ENCODE peak calls at places on chromosomes 5 and 9, in eight cellular contexts. One of them, this sample, is unnamed.

GRCh38 chr9:14096182-14096922 is 217.6 kb downstream of the NFIB start:
- DNase-seq in mammary epithelial cell: peak
- DNase-seq in KG1: no peak
- DNase-seq in EL: peak
- DNase-seq in stimulated activated CD8-positive, alpha-beta memory T cell treated with anti-CD3 and anti-CD28 coated beads, Interleukin-7, amount 100 ng/mL, for 48 hours: no peak
- DNase-seq in activated CD8-positive, alpha-beta T cell treated with anti-CD3 and anti-CD28 coated beads for 36 hours: no peak
- DNase-seq in AG08395: no peak
- DNase-seq in neural crest cell: no peak
- DNase-seq in this sample: peak

GRCh38 chr9:15272377-15272928 is 34.6 kb downstream of the TTC39B start:
- DNase-seq in mammary epithelial cell: no peak
- DNase-seq in KG1: no peak
- DNase-seq in EL: no peak
- DNase-seq in stimulated activated CD8-positive, alpha-beta memory T cell treated with anti-CD3 and anti-CD28 coated beads, Interleukin-7, amount 100 ng/mL, for 48 hours: no peak
- DNase-seq in activated CD8-positive, alpha-beta T cell treated with anti-CD3 and anti-CD28 coated beads for 36 hours: no peak
- DNase-seq in AG08395: no peak
- DNase-seq in neural crest cell: no peak
- DNase-seq in this sample: no peak

GRCh38 chr5:15383469-15383868 is 116.5 kb upstream of the FBXL7 start:
- DNase-seq in mammary epithelial cell: no peak
- DNase-seq in KG1: no peak
- DNase-seq in EL: peak
- DNase-seq in stimulated activated CD8-positive, alpha-beta memory T cell treated with anti-CD3 and anti-CD28 coated beads, Interleukin-7, amount 100 ng/mL, for 48 hours: no peak
- DNase-seq in activated CD8-positive, alpha-beta T cell treated with anti-CD3 and anti-CD28 coated beads for 36 hours: no peak
- DNase-seq in AG08395: peak
- DNase-seq in neural crest cell: no peak
- DNase-seq in this sample: peak

GRCh38 chr5:83586874-83587776 is 115.6 kb downstream of the VCAN start:
- DNase-seq in mammary epithelial cell: no peak
- DNase-seq in KG1: no peak
- DNase-seq in EL: no peak
- DNase-seq in stimulated activated CD8-positive, alpha-beta memory T cell treated with anti-CD3 and anti-CD28 coated beads, Interleukin-7, amount 100 ng/mL, for 48 hours: no peak
- DNase-seq in activated CD8-positive, alpha-beta T cell treated with anti-CD3 and anti-CD28 coated beads for 36 hours: no peak
- DNase-seq in AG08395: no peak
- DNase-seq in neural crest cell: no peak
- DNase-seq in this sample: no peak

GRCh38 chr9:6667633-6668280 is 22.2 kb upstream of the GLDC start:
- DNase-seq in mammary epithelial cell: no peak
- DNase-seq in KG1: peak
- DNase-seq in EL: peak
- DNase-seq in stimulated activated CD8-positive, alpha-beta memory T cell treated with anti-CD3 and anti-CD28 coated beads, Interleukin-7, amount 100 ng/mL, for 48 hours: no peak
- DNase-seq in activated CD8-positive, alpha-beta T cell treated with anti-CD3 and anti-CD28 coated beads for 36 hours: no peak
- DNase-seq in AG08395: peak
- DNase-seq in neural crest cell: no peak
- DNase-seq in this sample: peak

GRCh38 chr5:54243483-54244080 is 66.8 kb downstream of the ARL15 start:
- DNase-seq in mammary epithelial cell: peak
- DNase-seq in KG1: peak
- DNase-seq in EL: peak
- DNase-seq in stimulated activated CD8-positive, alpha-beta memory T cell treated with anti-CD3 and anti-CD28 coated beads, Interleukin-7, amount 100 ng/mL, for 48 hours: no peak
- DNase-seq in activated CD8-positive, alpha-beta T cell treated with anti-CD3 and anti-CD28 coated beads for 36 hours: peak
- DNase-seq in AG08395: peak
- DNase-seq in neural crest cell: peak
- DNase-seq in this sample: no peak

GRCh38 chr5:52356311-52356918 is 431.3 kb upstream of the ITGA1 start:
- DNase-seq in mammary epithelial cell: no peak
- DNase-seq in KG1: no peak
- DNase-seq in EL: peak
- DNase-seq in stimulated activated CD8-positive, alpha-beta memory T cell treated with anti-CD3 and anti-CD28 coated beads, Interleukin-7, amount 100 ng/mL, for 48 hours: no peak
- DNase-seq in activated CD8-positive, alpha-beta T cell treated with anti-CD3 and anti-CD28 coated beads for 36 hours: no peak
- DNase-seq in AG08395: no peak
- DNase-seq in neural crest cell: no peak
- DNase-seq in this sample: no peak

GRCh38 chr5:106241409-106241808 is 1429.3 kb downstream of the EFNA5 start:
- DNase-seq in mammary epithelial cell: no peak
- DNase-seq in KG1: no peak
- DNase-seq in EL: no peak
- DNase-seq in stimulated activated CD8-positive, alpha-beta memory T cell treated with anti-CD3 and anti-CD28 coated beads, Interleukin-7, amount 100 ng/mL, for 48 hours: no peak
- DNase-seq in activated CD8-positive, alpha-beta T cell treated with anti-CD3 and anti-CD28 coated beads for 36 hours: no peak
- DNase-seq in AG08395: no peak
- DNase-seq in neural crest cell: no peak
- DNase-seq in this sample: no peak

GRCh38 chr5:90569084-90569483 is 10.5 kb downstream of the ADGRV1 start:
- DNase-seq in mammary epithelial cell: no peak
- DNase-seq in KG1: no peak
- DNase-seq in EL: no peak
- DNase-seq in stimulated activated CD8-positive, alpha-beta memory T cell treated with anti-CD3 and anti-CD28 coated beads, Interleukin-7, amount 100 ng/mL, for 48 hours: no peak
- DNase-seq in activated CD8-positive, alpha-beta T cell treated with anti-CD3 and anti-CD28 coated beads for 36 hours: no peak
- DNase-seq in AG08395: no peak
- DNase-seq in neural crest cell: no peak
- DNase-seq in this sample: no peak

GRCh38 chr5:22787398-22787797 is 65.7 kb downstream of the CDH12 start:
- DNase-seq in mammary epithelial cell: no peak
- DNase-seq in KG1: no peak
- DNase-seq in EL: no peak
- DNase-seq in stimulated activated CD8-positive, alpha-beta memory T cell treated with anti-CD3 and anti-CD28 coated beads, Interleukin-7, amount 100 ng/mL, for 48 hours: no peak
- DNase-seq in activated CD8-positive, alpha-beta T cell treated with anti-CD3 and anti-CD28 coated beads for 36 hours: no peak
- DNase-seq in AG08395: no peak
- DNase-seq in neural crest cell: no peak
- DNase-seq in this sample: no peak

GRCh38 chr5:77990020-77990419 is 213.9 kb upstream of the TBCA start:
- DNase-seq in mammary epithelial cell: no peak
- DNase-seq in KG1: no peak
- DNase-seq in EL: no peak
- DNase-seq in stimulated activated CD8-positive, alpha-beta memory T cell treated with anti-CD3 and anti-CD28 coated beads, Interleukin-7, amount 100 ng/mL, for 48 hours: no peak
- DNase-seq in activated CD8-positive, alpha-beta T cell treated with anti-CD3 and anti-CD28 coated beads for 36 hours: no peak
- DNase-seq in AG08395: no peak
- DNase-seq in neural crest cell: no peak
- DNase-seq in this sample: peak

GRCh38 chr5:23208959-23209431 is 298.4 kb upstream of the PRDM9 start:
- DNase-seq in mammary epithelial cell: peak
- DNase-seq in KG1: peak
- DNase-seq in EL: peak
- DNase-seq in stimulated activated CD8-positive, alpha-beta memory T cell treated with anti-CD3 and anti-CD28 coated beads, Interleukin-7, amount 100 ng/mL, for 48 hours: no peak
- DNase-seq in activated CD8-positive, alpha-beta T cell treated with anti-CD3 and anti-CD28 coated beads for 36 hours: peak
- DNase-seq in AG08395: peak
- DNase-seq in neural crest cell: peak
- DNase-seq in this sample: peak

GRCh38 chr9:124395826-124396225 is 19.4 kb downstream of the PSMB7 start:
- DNase-seq in mammary epithelial cell: no peak
- DNase-seq in KG1: no peak
- DNase-seq in EL: no peak
- DNase-seq in stimulated activated CD8-positive, alpha-beta memory T cell treated with anti-CD3 and anti-CD28 coated beads, Interleukin-7, amount 100 ng/mL, for 48 hours: no peak
- DNase-seq in activated CD8-positive, alpha-beta T cell treated with anti-CD3 and anti-CD28 coated beads for 36 hours: no peak
- DNase-seq in AG08395: no peak
- DNase-seq in neural crest cell: no peak
- DNase-seq in this sample: no peak

GRCh38 chr9:120839146-120839545 is 3.6 kb downstream of the PSMD5 start:
- DNase-seq in mammary epithelial cell: no peak
- DNase-seq in KG1: no peak
- DNase-seq in EL: peak
- DNase-seq in stimulated activated CD8-positive, alpha-beta memory T cell treated with anti-CD3 and anti-CD28 coated beads, Interleukin-7, amount 100 ng/mL, for 48 hours: no peak
- DNase-seq in activated CD8-positive, alpha-beta T cell treated with anti-CD3 and anti-CD28 coated beads for 36 hours: no peak
- DNase-seq in AG08395: peak
- DNase-seq in neural crest cell: no peak
- DNase-seq in this sample: no peak

GRCh38 chr5:152246401-152246800 is 158.7 kb downstream of the NMUR2 start:
- DNase-seq in mammary epithelial cell: peak
- DNase-seq in KG1: no peak
- DNase-seq in EL: peak
- DNase-seq in stimulated activated CD8-positive, alpha-beta memory T cell treated with anti-CD3 and anti-CD28 coated beads, Interleukin-7, amount 100 ng/mL, for 48 hours: no peak
- DNase-seq in activated CD8-positive, alpha-beta T cell treated with anti-CD3 and anti-CD28 coated beads for 36 hours: peak
- DNase-seq in AG08395: no peak
- DNase-seq in neural crest cell: peak
- DNase-seq in this sample: no peak

GRCh38 chr9:92954078-92954861 is 6.9 kb downstream of the FGD3 start:
- DNase-seq in mammary epithelial cell: peak
- DNase-seq in KG1: no peak
- DNase-seq in EL: peak
- DNase-seq in stimulated activated CD8-positive, alpha-beta memory T cell treated with anti-CD3 and anti-CD28 coated beads, Interleukin-7, amount 100 ng/mL, for 48 hours: no peak
- DNase-seq in activated CD8-positive, alpha-beta T cell treated with anti-CD3 and anti-CD28 coated beads for 36 hours: peak
- DNase-seq in AG08395: peak
- DNase-seq in neural crest cell: no peak
- DNase-seq in this sample: peak

GRCh38 chr5:76942581-76942980 is 10.3 kb upstream of the CRHBP start:
- DNase-seq in mammary epithelial cell: peak
- DNase-seq in KG1: no peak
- DNase-seq in EL: peak
- DNase-seq in stimulated activated CD8-positive, alpha-beta memory T cell treated with anti-CD3 and anti-CD28 coated beads, Interleukin-7, amount 100 ng/mL, for 48 hours: no peak
- DNase-seq in activated CD8-positive, alpha-beta T cell treated with anti-CD3 and anti-CD28 coated beads for 36 hours: no peak
- DNase-seq in AG08395: peak
- DNase-seq in neural crest cell: no peak
- DNase-seq in this sample: no peak